ENCODE peak calls at places on chromosomes 7 and 10, in five cellular contexts. F, A, O, B and M are unnamed samples.

GRCh38 chr7:127938588-127938987 is 92.6 kb downstream of the LRRC4 start:
- DNase-seq in O (no peak), B (no peak), F (peak), A (no peak), M (no peak)

GRCh38 chr7:16804674-16805439 is at the start of gene AGR2:
- DNase-seq in O (peak), B (no peak), F (peak), A (no peak), M (no peak)

GRCh38 chr10:31101123-31101522 is 69.5 kb upstream of the ZNF438 start:
- DNase-seq in F (peak), A (no peak), B (no peak), O (no peak), M (no peak)

GRCh38 chr10:133350950-133351329 is 3.8 kb downstream of the PRAP1 start:
- DNase-seq in A (peak), F (no peak), O (no peak), B (no peak), M (no peak)

GRCh38 chr10:117165557-117166419 is 27.7 kb upstream of the VAX1 start:
- DNase-seq in O (no peak), A (peak), B (peak), F (peak), M (no peak)

GRCh38 chr10:124344266-124344590 is 74.5 kb downstream of the OAT start:
- DNase-seq in B (no peak), F (no peak), A (no peak), O (peak), M (peak)

GRCh38 chr7:44188480-44189225 is 586 bp downstream of the GCK start:
- DNase-seq in O (peak), F (no peak), B (no peak), A (no peak), M (no peak)

GRCh38 chr10:96493254-96493653 is 20.5 kb downstream of the TLL2 start:
- DNase-seq in B (no peak), F (no peak), O (peak), A (peak), M (no peak)

GRCh38 chr7:44518761-44519160 is 22.4 kb downstream of the NPC1L1 start:
- DNase-seq in F (no peak), O (peak), A (no peak), B (no peak), M (no peak)

GRCh38 chr10:29736325-29737208 is 101.8 kb upstream of the SVIL start:
- DNase-seq in F (peak), O (peak), B (peak), A (peak), M (peak)

GRCh38 chr7:137953043-137953691 is 48.7 kb downstream of the CREB3L2 start:
- DNase-seq in F (peak), A (no peak), B (no peak), O (no peak), M (no peak)

GRCh38 chr10:70461397-70462348 is 16.9 kb upstream of the PALD1 start:
- DNase-seq in O (no peak), A (no peak), B (peak), F (peak), M (peak)

GRCh38 chr10:43220971-43221418 is 45.9 kb downstream of the RASGEF1A start:
- DNase-seq in A (no peak), B (peak), O (peak), F (no peak), M (no peak)

GRCh38 chr7:1839701-1840100 is 169.6 kb downstream of the ELFN1 start:
- DNase-seq in O (peak), A (peak), B (peak), F (no peak), M (no peak)

GRCh38 chr7:129423700-129424410 is 10.4 kb upstream of the STRIP2 start:
- DNase-seq in F (peak), O (no peak), A (no peak), B (no peak), M (no peak)

GRCh38 chr7:142581341-142581740 is 167.9 kb upstream of the PRSS1 start:
- DNase-seq in F (no peak), O (no peak), B (no peak), A (no peak), M (no peak)

GRCh38 chr7:6430271-6430940 is 17.3 kb downstream of the DAGLB start:
- DNase-seq in B (no peak), F (peak), O (no peak), A (no peak), M (no peak)

GRCh38 chr10:44389150-44389549 is 4.3 kb upstream of the CXCL12 start:
- DNase-seq in O (peak), B (peak), A (no peak), F (no peak), M (no peak)

GRCh38 chr7:22565315-22565811 is 65.4 kb upstream of the STEAP1B start:
- DNase-seq in F (peak), B (peak), O (peak), A (no peak), M (no peak)

GRCh38 chr7:5450549-5451327 is 27.1 kb upstream of the TNRC18 start:
- DNase-seq in B (peak), F (peak), A (peak), O (no peak), M (no peak)

GRCh38 chr7:43879477-43879876 is 10.2 kb upstream of the MRPS24 start:
- DNase-seq in A (no peak), O (no peak), F (peak), B (no peak), M (no peak)

GRCh38 chr7:141974831-141975230 is 1.3 kb upstream of the TAS2R38 start:
- DNase-seq in F (no peak), B (no peak), A (no peak), O (no peak), M (no peak)

GRCh38 chr10:61000769-61001730 is 57.1 kb upstream of the RHOBTB1 start:
- DNase-seq in F (peak), O (no peak), B (no peak), A (peak), M (peak)
- TF ChIP-seq POLR2A in F (no peak), O (no peak), B (no peak), A (no peak), M (no peak)

GRCh38 chr10:122213766-122214165 is 57.3 kb upstream of the BTBD16 start:
- DNase-seq in O (no peak), B (no peak), A (no peak), F (no peak), M (no peak)
- TF ChIP-seq CTCF in O (no peak), B (no peak), A (no peak), F (no peak), M (no peak)

GRCh38 chr7:74212661-74213060 is 2.9 kb downstream of the LAT2 start:
- DNase-seq in F (no peak), O (no peak), A (no peak), B (no peak), M (no peak)
- TF ChIP-seq POLR2A in F (no peak), O (no peak), A (no peak), B (no peak), M (no peak)

GRCh38 chr10:53846809-53847208 is 954.2 kb downstream of the PCDH15 start:
- DNase-seq in A (no peak), F (no peak), B (no peak), O (no peak), M (no peak)
- TF ChIP-seq CTCF in A (no peak), F (peak), B (no peak), O (no peak), M (no peak)

GRCh38 chr10:102745157-102745556 is 1.4 kb downstream of the WBP1L start:
- DNase-seq in A (no peak), B (no peak), O (no peak), F (no peak), M (no peak)

GRCh38 chr10:102741848-102742247 is 1.9 kb upstream of the WBP1L start:
- DNase-seq in F (no peak), A (no peak), B (no peak), O (no peak), M (no peak)

GRCh38 chr10:102743588-102744373 is at the start of gene WBP1L:
- DNase-seq in A (peak), F (peak), O (peak), B (peak), M (peak)

GRCh38 chr10:102743078-102743587 is 615 bp upstream of the WBP1L start:
- DNase-seq in A (no peak), F (no peak), O (no peak), B (no peak), M (no peak)

GRCh38 chr10:102744374-102745051 is 765 bp downstream of the WBP1L start:
- DNase-seq in B (no peak), F (peak), O (peak), A (no peak), M (no peak)
- TF ChIP-seq POLR2A in B (no peak), F (no peak), O (no peak), A (no peak), M (no peak)

DNA sequence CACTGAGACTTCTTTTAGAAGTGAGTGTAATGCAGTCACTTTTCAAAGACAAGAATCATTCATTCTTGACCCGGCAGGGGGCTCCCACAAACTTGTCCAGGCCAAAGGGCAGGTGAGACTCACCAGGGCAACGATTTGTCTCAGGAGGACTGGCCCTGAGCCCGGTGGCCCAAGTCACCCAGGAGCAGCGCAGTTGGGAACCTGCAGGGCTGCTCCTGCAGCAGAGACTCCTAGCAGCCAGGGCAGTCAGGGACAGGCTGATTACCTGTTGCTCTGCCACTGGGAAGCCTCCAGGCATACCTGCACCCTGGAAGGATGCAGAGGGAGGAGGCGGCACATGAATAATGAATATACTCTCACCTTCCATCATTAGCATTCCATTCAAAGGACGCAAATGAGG is 99.3 kb downstream of the C10orf90 start:
- DNase-seq in F (no peak), O (no peak), B (no peak), A (peak), M (no peak)
- TF ChIP-seq CTCF in F (no peak), O (no peak), B (no peak), A (no peak), M (no peak)

GRCh38 chr10:59907918-59908807 is 1.8 kb upstream of the CCDC6 start:
- DNase-seq in A (no peak), B (peak), F (peak), O (peak), M (no peak)
- TF ChIP-seq POLR2A in A (peak), B (no peak), F (no peak), O (peak), M (peak)

GRCh38 chr10:127649642-127650041 is 87.3 kb upstream of the FOXI2 start:
- DNase-seq in O (no peak), F (no peak), B (no peak), A (no peak), M (no peak)
- TF ChIP-seq CTCF in O (no peak), F (no peak), B (no peak), A (no peak), M (no peak)